ENCODE peak calls at places on chromosomes 11 and 22, in eight cellular contexts. T is ovary, V is epithelial cell of esophagus, M is fibroblast of pulmonary artery, B is HFF-Myc, C is cardiac fibroblast, D is mucosa of descending colon, Y is OCI-LY7. N is an unnamed sample.

GRCh38 chr11:96323643-96323985 is 19.4 kb downstream of the MAML2 start:
- DNase-seq in Y (no peak), M (no peak), D (no peak), B (no peak), T (no peak), V (no peak), C (no peak), N (no peak)

GRCh38 chr11:6251990-6252473 is 7.6 kb upstream of the CCKBR start:
- DNase-seq in T (peak), C (no peak), B (no peak), D (peak), M (peak), V (no peak), Y (no peak), N (no peak)

GRCh38 chr11:67352546-67353316 is 615 bp downstream of the POLD4 start:
- DNase-seq in B (no peak), V (no peak), Y (peak), M (no peak), T (no peak), C (peak), D (peak), N (peak)

GRCh38 chr11:106925245-106925644 is 93.0 kb downstream of the GUCY1A2 start:
- DNase-seq in T (no peak), B (no peak), V (no peak), M (no peak), C (peak), D (no peak), Y (no peak), N (no peak)

GRCh38 chr22:45671783-45672563 is at the start of gene ATXN10:
- DNase-seq in M (peak), D (peak), V (peak), C (peak), T (peak), Y (peak), B (no peak), N (peak)

GRCh38 chr22:17777005-17777716 is 2.9 kb upstream of the BID start:
- DNase-seq in M (no peak), C (no peak), D (peak), B (no peak), T (no peak), V (no peak), Y (peak), N (peak)

GRCh38 chr11:36141595-36141994 is 147.6 kb downstream of the COMMD9 start:
- DNase-seq in C (no peak), B (no peak), Y (no peak), V (no peak), M (no peak), T (no peak), D (no peak), N (no peak)

GRCh38 chr22:18032455-18033101 is 8.2 kb upstream of the MICAL3 start:
- DNase-seq in T (no peak), B (peak), Y (no peak), C (peak), M (peak), D (no peak), V (peak), N (no peak)

GRCh38 chr11:271316-271715 is 6.9 kb upstream of the NLRP6 start:
- DNase-seq in Y (no peak), D (peak), V (no peak), C (no peak), B (no peak), M (no peak), T (no peak), N (no peak)

GRCh38 chr11:17382046-17382728 is 6.3 kb downstream of the KCNJ11 start:
- DNase-seq in V (no peak), C (peak), M (no peak), Y (no peak), B (no peak), D (no peak), T (no peak), N (no peak)

GRCh38 chr22:26981520-26981919 is 324.1 kb downstream of the MIAT start:
- DNase-seq in D (no peak), T (peak), V (no peak), B (no peak), C (no peak), M (no peak), Y (no peak), N (no peak)

GRCh38 chr11:67256477-67256876 is 9.8 kb upstream of the GRK2 start:
- DNase-seq in V (no peak), D (no peak), C (no peak), M (no peak), Y (no peak), B (no peak), T (no peak), N (no peak)

GRCh38 chr11:57310091-57310490 is 14.7 kb downstream of the TNKS1BP1 start:
- DNase-seq in Y (no peak), T (no peak), C (no peak), M (no peak), D (no peak), V (no peak), B (no peak), N (no peak)

GRCh38 chr11:14904745-14905103 is 12.7 kb upstream of the CYP2R1 start:
- DNase-seq in B (peak), V (peak), C (peak), Y (peak), D (peak), M (peak), T (peak), N (peak)

GRCh38 chr11:116224154-116224888 is 548.5 kb downstream of the BUD13 start:
- DNase-seq in C (peak), V (peak), D (peak), M (peak), Y (peak), T (no peak), B (peak), N (peak)

GRCh38 chr22:43796567-43796966 is 15.5 kb downstream of the EFCAB6 start:
- DNase-seq in T (no peak), B (no peak), V (peak), Y (no peak), M (peak), C (peak), D (peak), N (no peak)

GRCh38 chr11:45073575-45074225 is 72.7 kb upstream of the PRDM11 start:
- DNase-seq in D (no peak), V (peak), Y (peak), C (no peak), M (no peak), B (no peak), T (no peak), N (no peak)

GRCh38 chr11:95256204-95256819 is 25.3 kb upstream of the SESN3 start:
- DNase-seq in B (no peak), V (peak), T (no peak), Y (peak), C (peak), D (no peak), M (peak), N (no peak)

GRCh38 chr11:119346605-119347004 is at the start of gene MFRP:
- DNase-seq in V (no peak), M (no peak), D (no peak), B (no peak), C (no peak), T (no peak), Y (no peak), N (no peak)

GRCh38 chr11:57787920-57788716 is 26.5 kb downstream of the CTNND1 start:
- DNase-seq in D (no peak), B (no peak), M (no peak), C (no peak), V (peak), Y (no peak), T (no peak), N (peak)

GRCh38 chr11:123474994-123475393 is 44.9 kb downstream of the GRAMD1B start:
- DNase-seq in Y (no peak), D (no peak), V (no peak), T (no peak), M (peak), B (no peak), C (peak), N (no peak)

GRCh38 chr11:27660171-27660570 is 40.1 kb downstream of the BDNF start:
- DNase-seq in M (no peak), B (no peak), C (no peak), D (no peak), V (no peak), Y (no peak), T (no peak), N (no peak)

GRCh38 chr11:43712676-43713075 is 32.1 kb downstream of the HSD17B12 start:
- DNase-seq in V (no peak), C (no peak), D (no peak), B (no peak), T (no peak), M (no peak), Y (no peak), N (no peak)

GRCh38 chr11:43706631-43707030 is 26.1 kb downstream of the HSD17B12 start:
- DNase-seq in C (no peak), Y (no peak), T (no peak), M (no peak), B (no peak), D (no peak), V (no peak), N (no peak)

GRCh38 chr11:43709689-43710088 is 29.2 kb downstream of the HSD17B12 start:
- DNase-seq in D (no peak), M (no peak), B (no peak), T (no peak), C (no peak), Y (no peak), V (no peak), N (no peak)

DNA sequence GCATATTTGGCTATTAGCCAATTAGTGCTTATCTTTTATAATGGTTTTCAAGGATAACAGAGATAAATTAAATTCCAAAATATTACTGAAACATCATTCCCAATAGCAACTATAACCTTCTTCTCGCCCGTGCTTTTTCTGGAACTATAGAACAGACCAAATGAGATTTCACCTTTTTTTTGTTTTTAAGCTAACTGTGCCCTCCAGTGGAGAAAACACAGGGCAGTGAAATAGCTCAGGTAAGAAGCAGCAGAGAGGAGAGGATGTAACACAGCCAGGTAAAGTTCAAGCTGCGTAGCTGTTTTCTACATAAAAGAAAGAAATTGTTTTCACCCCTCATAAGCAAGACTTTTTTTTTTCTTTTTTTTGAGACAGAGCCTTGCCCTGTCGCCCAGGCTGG is 28.2 kb downstream of the HSD17B12 start:
- DNase-seq in V (peak), B (no peak), D (no peak), C (peak), T (no peak), M (peak), Y (peak), N (no peak)
- TF ChIP-seq CTCF in V (peak), B (no peak), D (no peak), C (no peak), T (no peak), M (peak), Y (peak), N (no peak)

GRCh38 chr22:37546436-37547248 is 13.6 kb upstream of the CDC42EP1 start:
- DNase-seq in T (peak), B (no peak), C (peak), Y (no peak), D (peak), M (peak), V (no peak), N (no peak)
- TF ChIP-seq CTCF in T (peak), B (no peak), C (peak), Y (no peak), D (no peak), M (peak), V (no peak), N (no peak)

GRCh38 chr11:125505518-125505917 is 9.5 kb upstream of the FEZ1 start:
- DNase-seq in T (no peak), Y (no peak), B (no peak), C (no peak), D (no peak), M (no peak), V (no peak), N (no peak)

GRCh38 chr11:125499563-125499962 is 3.5 kb upstream of the FEZ1 start:
- DNase-seq in T (no peak), D (no peak), C (no peak), Y (no peak), M (no peak), B (no peak), V (no peak), N (no peak)

GRCh38 chr11:125498521-125498920 is 2.5 kb upstream of the FEZ1 start:
- DNase-seq in T (no peak), M (no peak), Y (no peak), V (no peak), C (no peak), D (no peak), B (no peak), N (no peak)

GRCh38 chr11:125504580-125504979 is 8.5 kb upstream of the FEZ1 start:
- DNase-seq in D (no peak), M (no peak), B (no peak), T (no peak), V (no peak), C (no peak), Y (no peak), N (no peak)

DNA sequence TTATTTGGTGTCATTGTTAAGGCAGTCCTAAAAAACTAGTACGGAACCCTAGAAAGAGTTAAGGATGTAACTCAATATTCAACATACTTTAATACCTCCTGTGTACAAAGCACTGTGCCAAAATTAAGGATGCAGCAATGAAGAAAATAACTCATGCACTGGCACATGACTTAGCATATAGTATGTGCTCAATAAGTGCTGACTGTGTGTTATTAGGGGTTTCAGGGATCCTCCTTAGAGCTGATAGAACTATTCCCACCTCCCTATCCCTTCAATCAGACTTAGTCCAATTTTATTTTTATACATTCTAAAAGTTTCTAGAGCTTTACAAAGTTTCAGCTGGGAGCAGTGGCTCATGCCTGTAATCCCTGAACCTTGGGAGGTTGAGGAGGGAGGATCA is 6.1 kb upstream of the FEZ1 start:
- DNase-seq in C (no peak), V (no peak), T (no peak), Y (no peak), M (no peak), B (no peak), D (no peak), N (no peak)
- TF ChIP-seq CTCF in C (no peak), V (no peak), T (no peak), Y (no peak), M (no peak), B (no peak), D (no peak), N (no peak)

GRCh38 chr11:60701509-60701818 is 2.1 kb downstream of the MS4A8 start:
- DNase-seq in T (no peak), D (no peak), V (no peak), B (no peak), M (no peak), C (no peak), Y (no peak), N (no peak)
- TF ChIP-seq CTCF in T (no peak), D (no peak), V (no peak), B (no peak), M (no peak), C (no peak), Y (peak), N (no peak)

GRCh38 chr22:41828516-41828915 is 4.4 kb upstream of the SREBF2 start:
- DNase-seq in D (peak), T (no peak), B (no peak), C (no peak), V (no peak), Y (no peak), M (no peak), N (no peak)

GRCh38 chr22:41827671-41828070 is 5.2 kb upstream of the SREBF2 start:
- DNase-seq in B (no peak), D (no peak), Y (no peak), T (no peak), C (no peak), M (no peak), V (no peak), N (no peak)

GRCh38 chr22:41831828-41832552 is 915 bp upstream of the SREBF2 start:
- DNase-seq in D (no peak), Y (no peak), C (peak), M (no peak), V (no peak), T (no peak), B (no peak), N (no peak)

GRCh38 chr22:41831383-41831782 is 1.5 kb upstream of the SREBF2 start:
- DNase-seq in D (no peak), M (peak), C (peak), T (no peak), V (no peak), Y (peak), B (no peak), N (peak)

DNA sequence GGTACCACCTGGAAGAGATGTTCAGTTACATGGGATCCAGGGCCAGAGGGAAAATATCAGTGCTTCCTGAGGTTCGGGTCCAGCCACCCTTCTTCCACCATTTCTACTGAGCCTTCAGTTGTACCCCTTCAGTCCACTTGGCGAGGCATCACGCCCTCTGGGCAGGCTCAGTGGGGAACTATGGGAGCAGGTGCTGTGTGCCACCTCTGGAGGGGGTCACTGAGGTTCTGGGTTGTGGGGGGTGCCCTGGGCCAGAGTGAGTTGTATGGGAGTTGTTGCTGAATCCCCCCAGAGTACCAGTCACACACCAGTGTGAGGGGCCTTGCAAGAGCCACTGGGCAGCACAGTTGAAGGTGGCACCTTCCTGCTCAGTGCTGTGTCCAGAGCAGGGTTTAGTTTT is 2.7 kb upstream of the SREBF2 start:
- DNase-seq in B (no peak), M (no peak), Y (peak), T (no peak), C (no peak), D (no peak), V (no peak), N (no peak)
- TF ChIP-seq CTCF in B (peak), M (no peak), Y (peak), T (no peak), C (no peak), D (no peak), V (no peak), N (no peak)